ENCODE peak calls at places on chromosomes 4 and X, in seven cellular contexts. O is hepatocyte; H is T-helper 9 cell; J is iris pigment epithelial cell; D is putamen; K is esophagus muscularis mucosa; G is naive thymus-derived CD8-positive, alpha-beta T cell. M is an unnamed sample.

GRCh38 chr4:8506373-8507250 is 66.0 kb downstream of the TRMT44 start:
- DNase-seq in O (peak), H (no peak), J (peak), D (peak), K (no peak), G (no peak), M (peak)

GRCh38 chr4:151067316-151067715 is 32.1 kb upstream of the RPS3A start:
- DNase-seq in O (no peak), H (no peak), J (no peak), D (no peak), K (no peak), G (no peak), M (no peak)

GRCh38 chr4:127518022-127518421 is 114.7 kb upstream of the INTU start:
- DNase-seq in O (no peak), H (no peak), J (no peak), D (no peak), K (no peak), G (no peak), M (no peak)

GRCh38 chrX:3820170-3820569 is 106.7 kb upstream of the PRKX start:
- DNase-seq in O (peak), H (no peak), J (peak), D (no peak), K (no peak), G (no peak), M (peak)

GRCh38 chr4:97349468-97350186 is 793.6 kb downstream of the STPG2 start:
- DNase-seq in O (no peak), H (no peak), J (no peak), D (no peak), K (no peak), G (no peak), M (no peak)

GRCh38 chr4:186021461-186022167 is 47.3 kb upstream of the TLR3 start:
- DNase-seq in O (peak), H (no peak), J (peak), D (peak), K (peak), G (no peak), M (peak)

GRCh38 chr4:3880595-3881120 is 114.5 kb downstream of the ADRA2C start:
- DNase-seq in O (peak), H (peak), J (peak), D (peak), K (no peak), G (peak), M (peak)

GRCh38 chrX:42944381-42944998 is 166.5 kb upstream of the PPP1R2C start:
- DNase-seq in O (no peak), H (no peak), J (no peak), D (no peak), K (no peak), G (no peak), M (no peak)